ENCODE peak calls at places on chromosomes 11 and 22, in seven cellular contexts. One of them, this sample, is unnamed.

GRCh38 chr22:48968201-48968959 is 859.3 kb downstream of the BRD1 start:
- DNase-seq in astrocyte of the spinal cord: no peak
- DNase-seq in foreskin fibroblast: no peak
- DNase-seq in stimulated activated CD8-positive, alpha-beta memory T cell treated with anti-CD3 and anti-CD28 coated beads, Interleukin-4, amount 100 ng/mL, for 1 hour: no peak
- DNase-seq in iris pigment epithelial cell: no peak
- DNase-seq in T-helper 2 cell: no peak
- DNase-seq in foreskin melanocyte: no peak
- DNase-seq in this sample: no peak

GRCh38 chr22:37198290-37199102 is 10.4 kb upstream of the C1QTNF6 start:
- DNase-seq in foreskin melanocyte: peak
- DNase-seq in iris pigment epithelial cell: peak
- DNase-seq in stimulated activated CD8-positive, alpha-beta memory T cell treated with anti-CD3 and anti-CD28 coated beads, Interleukin-4, amount 100 ng/mL, for 1 hour: peak
- DNase-seq in foreskin fibroblast: peak
- DNase-seq in T-helper 2 cell: peak
- DNase-seq in astrocyte of the spinal cord: peak
- DNase-seq in this sample: peak

GRCh38 chr22:19867617-19868016 is 12.9 kb upstream of the GNB1L start:
- DNase-seq in foreskin fibroblast: no peak
- DNase-seq in stimulated activated CD8-positive, alpha-beta memory T cell treated with anti-CD3 and anti-CD28 coated beads, Interleukin-4, amount 100 ng/mL, for 1 hour: no peak
- DNase-seq in astrocyte of the spinal cord: no peak
- DNase-seq in iris pigment epithelial cell: no peak
- DNase-seq in foreskin melanocyte: no peak
- DNase-seq in T-helper 2 cell: no peak
- DNase-seq in this sample: no peak

GRCh38 chr11:85742873-85743275 is 56.9 kb upstream of the CCDC89 start:
- DNase-seq in astrocyte of the spinal cord: no peak
- DNase-seq in foreskin melanocyte: no peak
- DNase-seq in iris pigment epithelial cell: no peak
- DNase-seq in foreskin fibroblast: no peak
- DNase-seq in T-helper 2 cell: no peak
- DNase-seq in stimulated activated CD8-positive, alpha-beta memory T cell treated with anti-CD3 and anti-CD28 coated beads, Interleukin-4, amount 100 ng/mL, for 1 hour: no peak
- DNase-seq in this sample: no peak

GRCh38 chr11:69239320-69240040 is 54.5 kb upstream of the MYEOV start:
- DNase-seq in foreskin melanocyte: no peak
- DNase-seq in iris pigment epithelial cell: no peak
- DNase-seq in T-helper 2 cell: no peak
- DNase-seq in stimulated activated CD8-positive, alpha-beta memory T cell treated with anti-CD3 and anti-CD28 coated beads, Interleukin-4, amount 100 ng/mL, for 1 hour: no peak
- DNase-seq in foreskin fibroblast: no peak
- DNase-seq in astrocyte of the spinal cord: no peak
- DNase-seq in this sample: no peak

GRCh38 chr11:119339581-119340334 is 925 bp downstream of the C1QTNF5 start:
- DNase-seq in stimulated activated CD8-positive, alpha-beta memory T cell treated with anti-CD3 and anti-CD28 coated beads, Interleukin-4, amount 100 ng/mL, for 1 hour: no peak
- DNase-seq in astrocyte of the spinal cord: peak
- DNase-seq in iris pigment epithelial cell: no peak
- DNase-seq in foreskin fibroblast: peak
- DNase-seq in foreskin melanocyte: no peak
- DNase-seq in T-helper 2 cell: peak
- DNase-seq in this sample: peak

GRCh38 chr11:95516786-95517185 is 272.8 kb downstream of the FAM76B start:
- DNase-seq in T-helper 2 cell: no peak
- DNase-seq in stimulated activated CD8-positive, alpha-beta memory T cell treated with anti-CD3 and anti-CD28 coated beads, Interleukin-4, amount 100 ng/mL, for 1 hour: no peak
- DNase-seq in astrocyte of the spinal cord: no peak
- DNase-seq in iris pigment epithelial cell: peak
- DNase-seq in foreskin melanocyte: no peak
- DNase-seq in foreskin fibroblast: peak
- DNase-seq in this sample: no peak

GRCh38 chr11:17208257-17208999 is 642 bp upstream of the PIK3C2A start:
- DNase-seq in iris pigment epithelial cell: peak
- DNase-seq in foreskin fibroblast: no peak
- DNase-seq in T-helper 2 cell: peak
- DNase-seq in foreskin melanocyte: peak
- DNase-seq in astrocyte of the spinal cord: peak
- DNase-seq in stimulated activated CD8-positive, alpha-beta memory T cell treated with anti-CD3 and anti-CD28 coated beads, Interleukin-4, amount 100 ng/mL, for 1 hour: peak
- DNase-seq in this sample: no peak

GRCh38 chr11:94782446-94782845 is 14.3 kb downstream of the AMOTL1 start:
- DNase-seq in stimulated activated CD8-positive, alpha-beta memory T cell treated with anti-CD3 and anti-CD28 coated beads, Interleukin-4, amount 100 ng/mL, for 1 hour: no peak
- DNase-seq in astrocyte of the spinal cord: no peak
- DNase-seq in iris pigment epithelial cell: no peak
- DNase-seq in foreskin melanocyte: no peak
- DNase-seq in T-helper 2 cell: no peak
- DNase-seq in foreskin fibroblast: no peak
- DNase-seq in this sample: no peak

GRCh38 chr11:15127341-15127740 is 12.6 kb downstream of the INSC start:
- DNase-seq in astrocyte of the spinal cord: peak
- DNase-seq in T-helper 2 cell: no peak
- DNase-seq in iris pigment epithelial cell: peak
- DNase-seq in foreskin melanocyte: no peak
- DNase-seq in stimulated activated CD8-positive, alpha-beta memory T cell treated with anti-CD3 and anti-CD28 coated beads, Interleukin-4, amount 100 ng/mL, for 1 hour: no peak
- DNase-seq in foreskin fibroblast: peak
- DNase-seq in this sample: no peak

GRCh38 chr22:33720166-33720878 is 200.0 kb downstream of the LARGE1 start:
- DNase-seq in stimulated activated CD8-positive, alpha-beta memory T cell treated with anti-CD3 and anti-CD28 coated beads, Interleukin-4, amount 100 ng/mL, for 1 hour: no peak
- DNase-seq in astrocyte of the spinal cord: no peak
- DNase-seq in iris pigment epithelial cell: no peak
- DNase-seq in foreskin melanocyte: no peak
- DNase-seq in foreskin fibroblast: no peak
- DNase-seq in T-helper 2 cell: no peak
- DNase-seq in this sample: no peak

GRCh38 chr11:12274558-12275197 is 102.7 kb upstream of the PARVA start:
- DNase-seq in astrocyte of the spinal cord: peak
- DNase-seq in T-helper 2 cell: no peak
- DNase-seq in foreskin fibroblast: no peak
- DNase-seq in stimulated activated CD8-positive, alpha-beta memory T cell treated with anti-CD3 and anti-CD28 coated beads, Interleukin-4, amount 100 ng/mL, for 1 hour: no peak
- DNase-seq in iris pigment epithelial cell: peak
- DNase-seq in foreskin melanocyte: no peak
- DNase-seq in this sample: no peak

GRCh38 chr11:46066335-46066734 is 54.9 kb downstream of the PHF21A start:
- DNase-seq in T-helper 2 cell: no peak
- DNase-seq in foreskin fibroblast: no peak
- DNase-seq in stimulated activated CD8-positive, alpha-beta memory T cell treated with anti-CD3 and anti-CD28 coated beads, Interleukin-4, amount 100 ng/mL, for 1 hour: no peak
- DNase-seq in astrocyte of the spinal cord: no peak
- DNase-seq in foreskin melanocyte: no peak
- DNase-seq in iris pigment epithelial cell: no peak
- DNase-seq in this sample: no peak

GRCh38 chr11:111801135-111801534 is 34.9 kb upstream of the PPP2R1B start:
- DNase-seq in T-helper 2 cell: no peak
- DNase-seq in iris pigment epithelial cell: no peak
- DNase-seq in foreskin melanocyte: no peak
- DNase-seq in stimulated activated CD8-positive, alpha-beta memory T cell treated with anti-CD3 and anti-CD28 coated beads, Interleukin-4, amount 100 ng/mL, for 1 hour: no peak
- DNase-seq in astrocyte of the spinal cord: no peak
- DNase-seq in foreskin fibroblast: no peak
- DNase-seq in this sample: no peak

GRCh38 chr11:70365536-70365912 is 32.8 kb upstream of the CTTN start:
- DNase-seq in foreskin melanocyte: no peak
- DNase-seq in T-helper 2 cell: no peak
- DNase-seq in foreskin fibroblast: no peak
- DNase-seq in astrocyte of the spinal cord: no peak
- DNase-seq in iris pigment epithelial cell: no peak
- DNase-seq in stimulated activated CD8-positive, alpha-beta memory T cell treated with anti-CD3 and anti-CD28 coated beads, Interleukin-4, amount 100 ng/mL, for 1 hour: no peak
- DNase-seq in this sample: no peak

GRCh38 chr11:3004481-3004880 is 12.4 kb upstream of the NAP1L4 start:
- DNase-seq in iris pigment epithelial cell: no peak
- DNase-seq in T-helper 2 cell: no peak
- DNase-seq in astrocyte of the spinal cord: no peak
- DNase-seq in foreskin melanocyte: no peak
- DNase-seq in foreskin fibroblast: no peak
- DNase-seq in stimulated activated CD8-positive, alpha-beta memory T cell treated with anti-CD3 and anti-CD28 coated beads, Interleukin-4, amount 100 ng/mL, for 1 hour: no peak
- DNase-seq in this sample: no peak

GRCh38 chr11:36156486-36157150 is 132.6 kb downstream of the COMMD9 start:
- DNase-seq in foreskin melanocyte: no peak
- DNase-seq in iris pigment epithelial cell: peak
- DNase-seq in foreskin fibroblast: no peak
- DNase-seq in astrocyte of the spinal cord: no peak
- DNase-seq in stimulated activated CD8-positive, alpha-beta memory T cell treated with anti-CD3 and anti-CD28 coated beads, Interleukin-4, amount 100 ng/mL, for 1 hour: no peak
- DNase-seq in T-helper 2 cell: no peak
- DNase-seq in this sample: no peak

GRCh38 chr11:119991022-119991404 is 146.9 kb downstream of the TRIM29 start:
- DNase-seq in stimulated activated CD8-positive, alpha-beta memory T cell treated with anti-CD3 and anti-CD28 coated beads, Interleukin-4, amount 100 ng/mL, for 1 hour: no peak
- DNase-seq in T-helper 2 cell: no peak
- DNase-seq in iris pigment epithelial cell: no peak
- DNase-seq in astrocyte of the spinal cord: no peak
- DNase-seq in foreskin fibroblast: no peak
- DNase-seq in foreskin melanocyte: no peak
- DNase-seq in this sample: no peak

GRCh38 chr11:86069408-86070086 is 663 bp upstream of the PICALM start:
- DNase-seq in iris pigment epithelial cell: peak
- DNase-seq in foreskin melanocyte: peak
- DNase-seq in astrocyte of the spinal cord: peak
- DNase-seq in stimulated activated CD8-positive, alpha-beta memory T cell treated with anti-CD3 and anti-CD28 coated beads, Interleukin-4, amount 100 ng/mL, for 1 hour: no peak
- DNase-seq in T-helper 2 cell: no peak
- DNase-seq in foreskin fibroblast: peak
- DNase-seq in this sample: no peak

GRCh38 chr11:2721163-2721935 is 21.6 kb upstream of the KCNQ1OT1 start:
- DNase-seq in foreskin melanocyte: no peak
- DNase-seq in iris pigment epithelial cell: no peak
- DNase-seq in T-helper 2 cell: no peak
- DNase-seq in foreskin fibroblast: no peak
- DNase-seq in astrocyte of the spinal cord: no peak
- DNase-seq in stimulated activated CD8-positive, alpha-beta memory T cell treated with anti-CD3 and anti-CD28 coated beads, Interleukin-4, amount 100 ng/mL, for 1 hour: no peak
- DNase-seq in this sample: no peak

This sample was measured in CD4-positive, alpha-beta memory T cell.